ENCODE peak calls at places on chromosomes 7 and 10, in nine cellular contexts. One of them, this sample, is unnamed.

GRCh38 chr7:73892003-73892975 is 31.3 kb downstream of the TMEM270 start:
- DNase-seq in AG08395: peak; percentile 45
- DNase-seq in myocyte: peak; percentile 48
- DNase-seq in PC-3: peak; percentile 58
- DNase-seq in EH: peak; percentile 80
- DNase-seq in iris pigment epithelial cell: peak; percentile 68
- DNase-seq in amniotic stem cell: no peak
- DNase-seq in COR-L47: no peak
- DNase-seq in naive thymus-derived CD8-positive, alpha-beta T cell: no peak
- DNase-seq in this sample: no peak

GRCh38 chr7:15228891-15229290 is 326.3 kb upstream of the DGKB start:
- DNase-seq in myocyte: peak; percentile 5
- DNase-seq in PC-3: no peak
- DNase-seq in amniotic stem cell: no peak
- DNase-seq in AG08395: no peak
- DNase-seq in naive thymus-derived CD8-positive, alpha-beta T cell: no peak
- DNase-seq in COR-L47: peak; percentile 3
- DNase-seq in EH: no peak
- DNase-seq in iris pigment epithelial cell: no peak
- DNase-seq in this sample: no peak

GRCh38 chr10:100745882-100746412 is 565 bp downstream of the PAX2 start:
- DNase-seq in PC-3: no peak
- DNase-seq in myocyte: no peak
- DNase-seq in AG08395: no peak
- DNase-seq in iris pigment epithelial cell: no peak
- DNase-seq in COR-L47: no peak
- DNase-seq in naive thymus-derived CD8-positive, alpha-beta T cell: no peak
- DNase-seq in amniotic stem cell: no peak
- DNase-seq in EH: no peak
- DNase-seq in this sample: no peak

GRCh38 chr7:41047789-41048191 is 655.1 kb downstream of the INHBA start:
- DNase-seq in COR-L47: no peak
- DNase-seq in myocyte: peak; percentile 87
- DNase-seq in PC-3: peak; percentile 77
- DNase-seq in EH: peak; percentile 87
- DNase-seq in AG08395: peak; percentile 72
- DNase-seq in amniotic stem cell: no peak
- DNase-seq in iris pigment epithelial cell: peak; percentile 26
- DNase-seq in naive thymus-derived CD8-positive, alpha-beta T cell: no peak
- DNase-seq in this sample: no peak

GRCh38 chr7:120805636-120806388 is 52.1 kb downstream of the TSPAN12 start:
- DNase-seq in PC-3: peak; percentile 72
- DNase-seq in COR-L47: peak; percentile 56
- DNase-seq in AG08395: peak; percentile 67
- DNase-seq in EH: peak; percentile 59
- DNase-seq in amniotic stem cell: no peak
- DNase-seq in myocyte: peak; percentile 88
- DNase-seq in naive thymus-derived CD8-positive, alpha-beta T cell: peak; percentile 39
- DNase-seq in iris pigment epithelial cell: peak; percentile 38
- DNase-seq in this sample: no peak

GRCh38 chr10:91694170-91694794 is 61.4 kb upstream of the PPP1R3C start:
- DNase-seq in iris pigment epithelial cell: peak; percentile 45
- DNase-seq in AG08395: peak; percentile 54
- DNase-seq in PC-3: peak; percentile 71
- DNase-seq in myocyte: peak; percentile 60
- DNase-seq in amniotic stem cell: peak; percentile 3
- DNase-seq in EH: peak; percentile 56
- DNase-seq in naive thymus-derived CD8-positive, alpha-beta T cell: peak; percentile 2
- DNase-seq in COR-L47: no peak
- DNase-seq in this sample: peak; percentile 12

GRCh38 chr7:45404622-45405021 is 169.5 kb upstream of the ADCY1 start:
- DNase-seq in naive thymus-derived CD8-positive, alpha-beta T cell: no peak
- DNase-seq in iris pigment epithelial cell: no peak
- DNase-seq in COR-L47: no peak
- DNase-seq in myocyte: no peak
- DNase-seq in amniotic stem cell: no peak
- DNase-seq in AG08395: no peak
- DNase-seq in PC-3: no peak
- DNase-seq in EH: no peak
- DNase-seq in this sample: no peak

GRCh38 chr10:50511512-50512213 is 112.1 kb downstream of the SGMS1 start:
- DNase-seq in COR-L47: no peak
- DNase-seq in EH: peak; percentile 33
- DNase-seq in PC-3: peak; percentile 99
- DNase-seq in naive thymus-derived CD8-positive, alpha-beta T cell: no peak
- DNase-seq in amniotic stem cell: no peak
- DNase-seq in iris pigment epithelial cell: peak; percentile 84
- DNase-seq in AG08395: no peak
- DNase-seq in myocyte: no peak
- DNase-seq in this sample: no peak

GRCh38 chr10:131311661-131312260 is at the start of gene TCERG1L:
- DNase-seq in PC-3: no peak
- DNase-seq in AG08395: no peak
- DNase-seq in COR-L47: no peak
- DNase-seq in iris pigment epithelial cell: no peak
- DNase-seq in myocyte: no peak
- DNase-seq in amniotic stem cell: no peak
- DNase-seq in EH: no peak
- DNase-seq in naive thymus-derived CD8-positive, alpha-beta T cell: no peak
- DNase-seq in this sample: no peak

GRCh38 chr10:61140765-61141392 is 196.9 kb upstream of the RHOBTB1 start:
- DNase-seq in iris pigment epithelial cell: peak; percentile 64
- DNase-seq in naive thymus-derived CD8-positive, alpha-beta T cell: no peak
- DNase-seq in EH: peak; percentile 71
- DNase-seq in COR-L47: peak; percentile 62
- DNase-seq in AG08395: peak; percentile 64
- DNase-seq in myocyte: peak; percentile 71
- DNase-seq in amniotic stem cell: peak; percentile 45
- DNase-seq in PC-3: peak; percentile 96
- DNase-seq in this sample: no peak

GRCh38 chr10:35940067-35940989 is 298.2 kb upstream of the FZD8 start:
- DNase-seq in iris pigment epithelial cell: peak; percentile 3
- DNase-seq in AG08395: peak; percentile 22
- DNase-seq in EH: peak; percentile 11
- DNase-seq in PC-3: no peak
- DNase-seq in amniotic stem cell: no peak
- DNase-seq in COR-L47: peak; percentile 73
- DNase-seq in myocyte: peak; percentile 7
- DNase-seq in naive thymus-derived CD8-positive, alpha-beta T cell: no peak
- DNase-seq in this sample: no peak

This sample was measured in GM12892.